ENCODE peak calls at places on chromosome 21, in four cellular contexts. One of them, this sample, is unnamed.

GRCh38 chr21:23936991-23937390 is 1670.3 kb downstream of the MRPL39 start:
- DNase-seq in endothelial cell: no peak
- DNase-seq in naive thymus-derived CD8-positive, alpha-beta T cell: no peak
- DNase-seq in nephron progenitor cell: no peak
- DNase-seq in this sample: no peak

GRCh38 chr21:33878824-33879223 is 36.8 kb downstream of the ATP5PO start:
- DNase-seq in endothelial cell: no peak
- DNase-seq in naive thymus-derived CD8-positive, alpha-beta T cell: no peak
- DNase-seq in nephron progenitor cell: no peak
- DNase-seq in this sample: no peak

GRCh38 chr21:33864150-33864549 is 51.5 kb downstream of the ATP5PO start:
- DNase-seq in endothelial cell: no peak
- DNase-seq in naive thymus-derived CD8-positive, alpha-beta T cell: no peak
- DNase-seq in nephron progenitor cell: no peak
- DNase-seq in this sample: no peak

GRCh38 chr21:46214478-46215340 is 13.9 kb downstream of the LSS start:
- DNase-seq in endothelial cell: no peak
- DNase-seq in naive thymus-derived CD8-positive, alpha-beta T cell: no peak
- DNase-seq in nephron progenitor cell: no peak
- DNase-seq in this sample: no peak

GRCh38 chr21:39125752-39126485 is 57.3 kb downstream of the PSMG1 start:
- DNase-seq in endothelial cell: peak
- DNase-seq in naive thymus-derived CD8-positive, alpha-beta T cell: no peak
- DNase-seq in nephron progenitor cell: peak
- DNase-seq in this sample: peak

GRCh38 chr21:42668620-42669019 is 15.2 kb downstream of the PDE9A start:
- DNase-seq in endothelial cell: no peak
- DNase-seq in naive thymus-derived CD8-positive, alpha-beta T cell: no peak
- DNase-seq in nephron progenitor cell: no peak
- DNase-seq in this sample: peak

GRCh38 chr21:41899431-41900202 is 20.5 kb upstream of the PRDM15 start:
- DNase-seq in endothelial cell: no peak
- DNase-seq in naive thymus-derived CD8-positive, alpha-beta T cell: no peak
- DNase-seq in nephron progenitor cell: no peak
- DNase-seq in this sample: no peak

GRCh38 chr21:32410916-32411315 is 1.6 kb upstream of the EVA1C start:
- DNase-seq in endothelial cell: no peak
- DNase-seq in naive thymus-derived CD8-positive, alpha-beta T cell: no peak
- DNase-seq in nephron progenitor cell: no peak
- DNase-seq in this sample: no peak

GRCh38 chr21:35478096-35479080 is 429.3 kb upstream of the RUNX1 start:
- DNase-seq in endothelial cell: no peak
- DNase-seq in naive thymus-derived CD8-positive, alpha-beta T cell: no peak
- DNase-seq in nephron progenitor cell: no peak
- DNase-seq in this sample: no peak